ENCODE peak calls at places on chromosome 15, in four cellular contexts. S is kidney, W is cardiac muscle cell, Q is psoas muscle. R is an unnamed sample.

GRCh38 chr15:69786136-69786701 is 311.5 kb downstream of the TLE3 start:
- DNase-seq in S (no peak), W (no peak), Q (no peak), R (no peak)

GRCh38 chr15:29880341-29880740 is 58.1 kb upstream of the TJP1 start:
- DNase-seq in S (no peak), W (no peak), Q (no peak), R (no peak)

GRCh38 chr15:57502116-57502515 is 89.6 kb upstream of the MYZAP start:
- DNase-seq in S (no peak), W (peak; percentile 84), Q (no peak), R (no peak)

GRCh38 chr15:74159773-74160172 is 13.7 kb upstream of the ISLR start:
- DNase-seq in S (no peak), W (no peak), Q (no peak), R (no peak)

GRCh38 chr15:50390549-50391264 is 33.5 kb upstream of the USP8 start:
- DNase-seq in S (no peak), W (no peak), Q (no peak), R (no peak)

GRCh38 chr15:68797157-68797556 is 23.5 kb downstream of the ANP32A start:
- DNase-seq in S (no peak), W (no peak), Q (no peak), R (no peak)

GRCh38 chr15:72200395-72201237 is 3.0 kb upstream of the GRAMD2A start:
- DNase-seq in S (peak; percentile 66), W (no peak), Q (no peak), R (no peak)

GRCh38 chr15:68487087-68487843 is 55.3 kb upstream of the ITGA11 start:
- DNase-seq in S (no peak), W (no peak), Q (no peak), R (no peak)

GRCh38 chr15:68430471-68431036 is 1.4 kb downstream of the ITGA11 start:
- DNase-seq in S (no peak), W (no peak), Q (no peak), R (no peak)

GRCh38 chr15:85458764-85459163 is 78.4 kb downstream of the AKAP13 start:
- DNase-seq in S (no peak), W (no peak), Q (no peak), R (no peak)

DNA sequence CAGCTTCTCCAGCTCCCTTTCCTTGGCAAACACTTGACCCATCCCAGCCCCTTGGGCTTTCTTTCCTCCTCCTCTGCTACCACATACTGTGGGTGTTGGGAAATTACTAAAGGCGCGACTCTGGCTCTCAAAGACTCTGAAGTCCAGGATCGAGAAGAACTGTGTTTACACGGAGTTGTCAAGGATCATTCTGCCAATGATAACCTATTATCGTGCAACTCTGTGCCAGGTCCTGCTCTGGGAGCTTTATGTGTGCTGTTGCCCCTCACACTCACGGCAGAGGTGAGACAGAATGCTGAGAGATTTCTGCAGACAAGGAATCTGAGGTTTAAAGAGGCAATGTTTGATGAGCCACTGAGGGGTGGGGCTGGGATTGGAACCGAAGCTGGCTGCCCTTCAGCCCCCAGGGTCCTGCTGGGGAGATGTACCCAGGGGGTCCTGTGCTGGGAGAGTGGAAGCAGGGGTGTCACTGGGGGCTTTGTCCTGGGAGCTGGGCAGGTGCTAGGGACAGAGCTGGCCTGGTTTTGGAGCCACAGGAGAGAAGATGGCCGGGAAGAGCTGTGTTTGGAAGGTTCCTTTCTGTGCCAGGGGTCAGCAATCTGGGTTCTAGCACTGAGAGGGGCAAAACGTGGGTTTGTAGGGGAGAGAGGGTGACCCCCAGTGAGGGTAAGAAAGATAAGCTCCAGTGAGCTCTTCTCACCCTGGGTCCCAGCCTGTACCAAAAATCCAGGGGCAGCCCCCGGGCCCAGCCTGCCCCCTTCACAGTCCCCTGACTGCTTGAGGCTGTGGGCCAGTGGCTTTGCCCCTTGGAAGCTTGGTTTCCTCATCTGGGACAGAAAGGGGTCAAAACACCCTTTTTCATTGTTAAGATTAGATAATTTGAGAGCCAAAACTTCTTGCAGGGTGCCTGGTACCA is 69.4 kb downstream of the SMAD3 start:
- DNase-seq in S (no peak), W (no peak), Q (no peak), R (no peak)
- H3K27ac ChIP-seq in S (peak overlapping the region; percentile 87), W (peak overlapping the region; percentile 81), Q (peak overlapping the region; percentile 72), R (no peak overlapping the region)

DNA sequence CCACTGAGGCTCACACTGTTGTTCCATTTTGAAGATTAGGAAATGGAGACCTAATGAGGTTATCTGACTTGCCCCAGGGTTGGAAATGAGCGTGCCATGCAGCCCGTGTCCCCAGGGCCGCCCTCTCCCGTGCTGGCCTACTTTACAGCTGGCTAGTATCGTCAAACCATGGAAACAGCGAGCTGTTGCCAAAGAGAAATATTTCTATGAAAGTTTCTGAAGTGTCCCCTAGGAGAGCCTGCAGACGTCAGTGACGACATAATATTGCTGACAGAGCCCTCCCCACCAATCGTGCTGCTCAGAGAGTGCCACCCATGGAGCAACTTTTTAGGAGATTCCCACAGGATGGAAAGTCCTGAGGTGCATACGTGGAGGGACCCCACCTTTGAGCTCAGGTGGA is 11.2 kb upstream of the FAM174B start:
- DNase-seq in S (peak; percentile 79), W (no peak), Q (peak; percentile 53), R (no peak)
- H3K27ac ChIP-seq in S (peak overlapping the region; percentile 29), W (peak overlapping the region; percentile 54), Q (no peak overlapping the region), R (no peak overlapping the region)

GRCh38 chr15:65420975-65421359 is 1.8 kb downstream of the IGDCC4 start:
- DNase-seq in S (no peak), W (no peak), Q (no peak), R (no peak)
- H3K27ac ChIP-seq in S (no peak overlapping the region), W (no peak overlapping the region), Q (peak overlapping the region; percentile 90), R (no peak overlapping the region)

GRCh38 chr15:63597821-63598220 is 634 bp downstream of the FBXL22 start:
- DNase-seq in S (no peak), W (no peak), Q (no peak), R (no peak)

GRCh38 chr15:63595066-63595465 is 2.1 kb upstream of the FBXL22 start:
- DNase-seq in S (no peak), W (no peak), Q (no peak), R (no peak)

GRCh38 chr15:63597033-63597790 is at the start of gene FBXL22:
- DNase-seq in S (peak; percentile 77), W (peak; percentile 75), Q (no peak), R (no peak)

GRCh38 chr15:63595688-63596087 is 1.5 kb upstream of the FBXL22 start:
- DNase-seq in S (no peak), W (no peak), Q (no peak), R (no peak)

DNA sequence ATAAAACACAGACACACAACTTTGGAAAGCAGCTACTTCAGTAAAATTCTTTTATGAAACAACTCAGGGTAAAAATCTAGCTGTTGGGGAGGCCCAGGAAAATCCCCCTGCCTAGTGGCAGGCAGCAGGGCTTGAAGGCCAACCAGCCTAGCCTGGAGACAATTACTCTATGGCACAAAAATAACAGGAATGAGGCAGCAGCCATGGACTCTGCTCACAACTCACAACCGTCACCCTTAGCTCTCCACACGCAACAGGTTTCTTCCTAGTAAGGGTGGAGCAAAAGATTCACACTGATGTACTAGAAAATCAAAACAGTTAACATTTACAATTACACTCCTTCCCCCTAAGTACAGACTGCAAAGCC is 538 bp upstream of the FBXL22 start:
- DNase-seq in S (no peak), W (no peak), Q (no peak), R (no peak)
- H3K27ac ChIP-seq in S (no peak overlapping the region), W (peak overlapping the region; percentile 90), Q (peak overlapping the region; percentile 90), R (no peak overlapping the region)

GRCh38 chr15:55630921-55631320 is 42.8 kb upstream of the PYGO1 start:
- DNase-seq in S (no peak), W (no peak), Q (peak; percentile 29), R (no peak)
- H3K27ac ChIP-seq in S (no peak overlapping the region), W (peak overlapping the region; percentile 50), Q (peak overlapping the region; percentile 89), R (no peak overlapping the region)

GRCh38 chr15:58629625-58630024 is 119.9 kb downstream of the ADAM10 start:
- DNase-seq in S (no peak), W (no peak), Q (no peak), R (no peak)

GRCh38 chr15:58627706-58628105 is 121.8 kb downstream of the ADAM10 start:
- DNase-seq in S (no peak), W (no peak), Q (no peak), R (no peak)

GRCh38 chr15:58626378-58626777 is 123.1 kb downstream of the ADAM10 start:
- DNase-seq in S (no peak), W (no peak), Q (no peak), R (no peak)

GRCh38 chr15:58627046-58627445 is 122.5 kb downstream of the ADAM10 start:
- DNase-seq in S (no peak), W (no peak), Q (no peak), R (no peak)

GRCh38 chr15:58628206-58629057 is 121.1 kb downstream of the ADAM10 start:
- DNase-seq in S (no peak), W (no peak), Q (no peak), R (no peak)
- H3K27ac ChIP-seq in S (peak overlapping the region; percentile 69), W (no peak overlapping the region), Q (peak overlapping the region; percentile 46), R (peak overlapping the region; percentile 67)

DNA sequence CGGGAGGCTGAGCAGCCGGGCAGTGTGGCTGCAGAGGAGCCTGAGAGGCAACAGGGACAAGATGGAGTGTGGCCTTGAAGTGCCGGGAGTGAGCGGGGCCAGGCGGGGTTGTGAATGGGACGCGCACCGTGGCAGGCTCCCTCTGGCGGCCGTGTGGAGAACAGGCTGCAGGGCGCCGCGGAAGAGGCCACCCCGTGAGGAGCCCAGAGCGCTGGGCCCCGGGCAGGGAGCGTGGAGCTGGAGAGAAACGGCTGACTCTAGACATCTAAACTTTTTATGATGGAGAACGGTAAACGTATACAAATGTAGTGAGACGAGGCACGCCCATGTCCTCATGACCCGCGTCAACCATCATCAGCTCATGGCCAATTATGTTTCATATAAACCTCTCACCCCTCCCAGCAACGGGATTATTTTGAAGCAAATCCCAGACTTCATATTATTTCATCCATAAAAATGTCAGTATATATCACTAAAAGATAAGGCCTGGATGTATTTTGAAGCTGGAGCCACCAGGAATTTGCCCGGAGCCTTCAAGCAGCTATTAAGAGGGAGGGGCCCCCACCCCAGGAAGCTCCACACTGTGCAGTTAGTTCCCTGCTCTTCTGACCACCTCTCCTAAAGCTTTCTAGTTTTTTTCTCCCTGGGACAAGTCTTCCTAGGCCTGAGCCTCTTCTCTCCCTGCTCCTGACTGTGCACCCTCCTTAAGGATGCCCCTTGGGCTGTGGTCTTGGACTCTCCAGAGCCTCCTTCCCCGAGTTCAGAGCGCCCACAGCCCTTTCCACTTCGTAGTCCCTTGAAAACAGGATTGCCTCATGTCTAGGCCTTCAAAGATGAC is 149.4 kb downstream of the SMAD6 start:
- DNase-seq in S (peak; percentile 95), W (peak; percentile 93), Q (peak; percentile 89), R (peak; percentile 93)
- H3K27ac ChIP-seq in S (peak overlapping the region; percentile 43), W (peak overlapping the region; percentile 98), Q (no peak overlapping the region), R (no peak overlapping the region)

GRCh38 chr15:88348579-88349255 is 92.2 kb upstream of the NTRK3 start:
- DNase-seq in S (no peak), W (no peak), Q (no peak), R (no peak)

GRCh38 chr15:88344786-88345185 is 88.2 kb upstream of the NTRK3 start:
- DNase-seq in S (no peak), W (no peak), Q (no peak), R (no peak)

GRCh38 chr15:88341653-88342052 is 85.1 kb upstream of the NTRK3 start:
- DNase-seq in S (no peak), W (no peak), Q (no peak), R (no peak)

GRCh38 chr15:88342666-88343065 is 86.1 kb upstream of the NTRK3 start:
- DNase-seq in S (no peak), W (no peak), Q (no peak), R (no peak)

DNA sequence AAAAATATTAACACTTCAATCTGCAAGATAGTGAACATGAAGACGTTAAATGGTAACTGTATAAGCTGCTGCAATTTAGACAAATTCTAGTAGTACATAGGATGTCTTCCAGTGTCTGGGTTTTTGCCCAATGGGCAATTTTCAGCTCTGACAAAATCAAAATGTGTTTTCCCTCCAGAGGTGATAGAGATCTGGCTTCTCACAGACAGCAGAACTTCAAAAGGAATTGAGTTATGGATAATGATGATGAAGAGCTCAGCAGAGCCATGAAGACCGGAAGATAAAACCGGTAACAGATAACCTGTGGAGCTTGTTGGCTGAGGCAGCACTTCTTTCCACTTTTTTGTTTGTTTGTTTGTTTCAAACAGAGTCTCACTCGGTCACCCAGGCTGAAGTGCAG is 89.4 kb upstream of the NTRK3 start:
- DNase-seq in S (no peak), W (no peak), Q (no peak), R (no peak)
- H3K27ac ChIP-seq in S (no peak overlapping the region), W (no peak overlapping the region), Q (no peak overlapping the region), R (no peak overlapping the region)

R was measured in Karpas-422.